ENCODE peak calls at places on chromosomes 12 and 14, in four cellular contexts. I, F, D and E are unnamed samples.

GRCh38 chr12:30025317-30025716 is 241.6 kb upstream of the TMTC1 start:
- DNase-seq in F (no peak), D (no peak), I (no peak), E (no peak)

GRCh38 chr12:92951006-92951405 is 21.9 kb upstream of the EEA1 start:
- DNase-seq in D (no peak), I (no peak), F (no peak), E (no peak)

GRCh38 chr14:95519699-95520098 is 3.2 kb upstream of the SYNE3 start:
- DNase-seq in F (peak; percentile 77), I (peak; percentile 87), D (peak; percentile 78), E (peak; percentile 81)

GRCh38 chr14:94775875-94776217 is 5.9 kb upstream of the GSC start:
- DNase-seq in D (no peak), F (peak; percentile 13), I (no peak), E (no peak)

GRCh38 chr14:23787436-23787835 is 151.3 kb downstream of the DHRS2 start:
- DNase-seq in D (no peak), I (no peak), F (no peak), E (no peak)

GRCh38 chr14:57866199-57866755 is 385 bp upstream of the SLC35F4 start:
- DNase-seq in I (no peak), D (no peak), F (no peak), E (no peak)

GRCh38 chr14:63727231-63727735 is 582 bp downstream of the SGPP1 start:
- DNase-seq in F (peak; percentile 46), I (peak; percentile 46), D (peak; percentile 76), E (peak; percentile 29)

GRCh38 chr12:42588308-42588836 is 1.2 kb downstream of the PRICKLE1 start:
- DNase-seq in I (no peak), D (no peak), F (peak; percentile 34), E (no peak)

GRCh38 chr12:112537710-112538396 is 119.1 kb downstream of the PTPN11 start:
- DNase-seq in I (no peak), F (peak; percentile 12), D (no peak), E (no peak)

GRCh38 chr12:125518074-125518473 is 452.8 kb downstream of the AACS start:
- DNase-seq in F (no peak), I (no peak), D (no peak), E (peak; percentile 5)

GRCh38 chr14:58395815-58396626 is at the start of gene TOMM20L:
- DNase-seq in F (peak; percentile 48), D (peak; percentile 89), I (peak; percentile 83), E (peak; percentile 55)

GRCh38 chr12:5244513-5244972 is 187.4 kb upstream of the NTF3 start:
- DNase-seq in F (no peak), D (no peak), I (no peak), E (no peak)

GRCh38 chr14:24441904-24442239 is 704 bp downstream of the SDR39U1 start:
- DNase-seq in D (no peak), F (peak; percentile 52), I (no peak), E (no peak)

GRCh38 chr12:49358548-49359141 is 8.6 kb upstream of the SPATS2 start:
- DNase-seq in F (peak; percentile 65), I (peak; percentile 89), D (no peak), E (peak; percentile 73)

GRCh38 chr12:116687888-116688287 is 50.0 kb downstream of the SPRING1 start:
- DNase-seq in I (peak; percentile 66), F (no peak), D (peak; percentile 76), E (no peak)

GRCh38 chr14:89185919-89186849 is 230.8 kb downstream of the FOXN3 start:
- DNase-seq in F (peak; percentile 88), D (no peak), I (no peak), E (peak; percentile 61)

GRCh38 chr12:117857632-117858274 is 111.0 kb downstream of the KSR2 start:
- DNase-seq in D (no peak), F (peak; percentile 22), I (peak; percentile 64), E (peak; percentile 48)

GRCh38 chr12:88144546-88145468 is 2.7 kb downstream of the TMTC3 start:
- DNase-seq in D (no peak), I (no peak), F (no peak), E (no peak)

GRCh38 chr12:96213869-96214268 is 19.7 kb downstream of the ELK3 start:
- DNase-seq in D (no peak), I (no peak), F (no peak), E (no peak)
- TF ChIP-seq CTCF in D (no peak), I (no peak), F (no peak), E (no peak)

GRCh38 chr12:51009038-51009437 is 17.1 kb downstream of the SLC11A2 start:
- DNase-seq in D (peak; percentile 70), F (no peak), I (no peak), E (peak; percentile 23)
- H3K4me3 ChIP-seq in D (peak overlapping the region; percentile 23), F (no peak overlapping the region), I (no peak overlapping the region), E (no peak overlapping the region)

DNA sequence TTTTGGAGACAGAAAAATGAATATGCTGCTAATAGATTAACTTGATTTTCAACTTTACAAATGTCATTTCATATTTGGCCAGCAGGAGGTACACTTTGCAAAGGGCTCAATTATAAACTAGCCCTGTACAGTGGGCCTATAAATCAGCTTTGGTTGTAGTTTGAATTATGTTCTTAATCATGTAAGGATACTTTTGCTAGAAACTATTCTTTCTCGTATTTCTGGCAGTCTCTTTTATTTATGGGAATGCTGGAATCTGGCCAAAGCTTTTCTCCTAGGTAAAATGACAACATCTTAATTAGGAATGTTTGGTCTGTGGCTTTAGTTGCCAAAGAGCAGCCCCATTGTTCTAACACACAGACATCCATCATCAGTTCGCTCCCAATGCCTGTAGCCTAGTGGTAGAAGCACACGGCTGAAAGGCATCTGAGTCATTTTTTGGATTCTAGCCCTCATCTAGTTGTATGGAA is 1322.3 kb upstream of the SEL1L start:
- DNase-seq in F (peak; percentile 60), D (no peak), I (peak; percentile 1), E (peak; percentile 68)
- TF ChIP-seq CTCF in F (peak; percentile 34), D (peak; percentile 53), I (peak; percentile 21), E (peak; percentile 33)

GRCh38 chr14:32453857-32454810 is 125.0 kb downstream of the AKAP6 start:
- DNase-seq in D (no peak), I (no peak), F (peak; percentile 16), E (no peak)

GRCh38 chr14:32449640-32450039 is 120.5 kb downstream of the AKAP6 start:
- DNase-seq in I (no peak), D (no peak), F (no peak), E (no peak)

GRCh38 chr14:32450919-32451675 is 122.0 kb downstream of the AKAP6 start:
- DNase-seq in F (no peak), I (no peak), D (no peak), E (no peak)
- H3K4me3 ChIP-seq in F (no peak overlapping the region), I (no peak overlapping the region), D (no peak overlapping the region), E (no peak overlapping the region)

GRCh38 chr14:96666088-96666487 is 131.1 kb upstream of the VRK1 start:
- DNase-seq in I (no peak), D (no peak), F (no peak), E (no peak)
- TF ChIP-seq CTCF in I (no peak), D (no peak), F (no peak), E (no peak)